ENCODE peak calls at places on chromosome 15, in ten cellular contexts. One of them, this sample, is unnamed.
A peak's percentile ranks its signal among the peaks of the same experiment; 100 is the strongest.

GRCh38 chr15:59298876-59299275 is 73.8 kb downstream of the MYO1E start:
- DNase-seq in BE2C: no peak
- DNase-seq in fibroblast of lung: peak; percentile 62
- DNase-seq in GM06990: no peak
- DNase-seq in RPMI7951: no peak
- DNase-seq in lower lobe of right lung: no peak
- DNase-seq in stimulated activated CD4-positive, alpha-beta T cell treated with anti-CD3 and anti-CD28 coated beads, Interleukin-12 subunit alpha, Interleukin-12 subunit beta, amount 100 ng/mL, for 4 hours: no peak
- DNase-seq in stimulated activated CD8-positive, alpha-beta memory T cell treated with anti-CD3 and anti-CD28 coated beads, Interleukin-2, amount 100 ng/mL, for 1 hour: no peak
- DNase-seq in tibial artery: no peak
- DNase-seq in 8988T: no peak
- DNase-seq in this sample: no peak

GRCh38 chr15:81809543-81809942 is 236.3 kb downstream of the MEX3B start:
- DNase-seq in BE2C: peak; percentile 65
- DNase-seq in fibroblast of lung: no peak
- DNase-seq in GM06990: no peak
- DNase-seq in RPMI7951: no peak
- DNase-seq in lower lobe of right lung: no peak
- DNase-seq in stimulated activated CD4-positive, alpha-beta T cell treated with anti-CD3 and anti-CD28 coated beads, Interleukin-12 subunit alpha, Interleukin-12 subunit beta, amount 100 ng/mL, for 4 hours: no peak
- DNase-seq in stimulated activated CD8-positive, alpha-beta memory T cell treated with anti-CD3 and anti-CD28 coated beads, Interleukin-2, amount 100 ng/mL, for 1 hour: no peak
- DNase-seq in tibial artery: no peak
- DNase-seq in 8988T: no peak
- DNase-seq in this sample: no peak

GRCh38 chr15:74500401-74500800 is 39.4 kb upstream of the UBL7 start:
- DNase-seq in BE2C: no peak
- DNase-seq in fibroblast of lung: no peak
- DNase-seq in GM06990: no peak
- DNase-seq in RPMI7951: no peak
- DNase-seq in lower lobe of right lung: no peak
- DNase-seq in stimulated activated CD4-positive, alpha-beta T cell treated with anti-CD3 and anti-CD28 coated beads, Interleukin-12 subunit alpha, Interleukin-12 subunit beta, amount 100 ng/mL, for 4 hours: no peak
- DNase-seq in stimulated activated CD8-positive, alpha-beta memory T cell treated with anti-CD3 and anti-CD28 coated beads, Interleukin-2, amount 100 ng/mL, for 1 hour: no peak
- DNase-seq in tibial artery: no peak
- DNase-seq in 8988T: no peak
- DNase-seq in this sample: no peak

GRCh38 chr15:74170083-74170844 is 3.2 kb upstream of the ISLR start:
- DNase-seq in BE2C: peak; percentile 20
- DNase-seq in fibroblast of lung: no peak
- DNase-seq in GM06990: no peak
- DNase-seq in RPMI7951: no peak
- DNase-seq in lower lobe of right lung: peak; percentile 24
- DNase-seq in stimulated activated CD4-positive, alpha-beta T cell treated with anti-CD3 and anti-CD28 coated beads, Interleukin-12 subunit alpha, Interleukin-12 subunit beta, amount 100 ng/mL, for 4 hours: no peak
- DNase-seq in stimulated activated CD8-positive, alpha-beta memory T cell treated with anti-CD3 and anti-CD28 coated beads, Interleukin-2, amount 100 ng/mL, for 1 hour: no peak
- DNase-seq in tibial artery: no peak
- DNase-seq in 8988T: no peak
- DNase-seq in this sample: peak; percentile 43

GRCh38 chr15:67824900-67825879 is at the start of gene SKOR1:
- DNase-seq in BE2C: no peak
- DNase-seq in fibroblast of lung: peak; percentile 46
- DNase-seq in GM06990: no peak
- DNase-seq in RPMI7951: peak; percentile 30
- DNase-seq in lower lobe of right lung: no peak
- DNase-seq in stimulated activated CD4-positive, alpha-beta T cell treated with anti-CD3 and anti-CD28 coated beads, Interleukin-12 subunit alpha, Interleukin-12 subunit beta, amount 100 ng/mL, for 4 hours: no peak
- DNase-seq in stimulated activated CD8-positive, alpha-beta memory T cell treated with anti-CD3 and anti-CD28 coated beads, Interleukin-2, amount 100 ng/mL, for 1 hour: no peak
- DNase-seq in tibial artery: no peak
- DNase-seq in 8988T: no peak
- DNase-seq in this sample: no peak

GRCh38 chr15:100515758-100516157 is 13.0 kb downstream of the CERS3 start:
- DNase-seq in BE2C: no peak
- DNase-seq in fibroblast of lung: no peak
- DNase-seq in GM06990: no peak
- DNase-seq in RPMI7951: no peak
- DNase-seq in lower lobe of right lung: no peak
- DNase-seq in stimulated activated CD4-positive, alpha-beta T cell treated with anti-CD3 and anti-CD28 coated beads, Interleukin-12 subunit alpha, Interleukin-12 subunit beta, amount 100 ng/mL, for 4 hours: no peak
- DNase-seq in stimulated activated CD8-positive, alpha-beta memory T cell treated with anti-CD3 and anti-CD28 coated beads, Interleukin-2, amount 100 ng/mL, for 1 hour: no peak
- DNase-seq in tibial artery: no peak
- DNase-seq in 8988T: no peak
- DNase-seq in this sample: peak; percentile 39

GRCh38 chr15:24766511-24767133 is 91.0 kb downstream of the NPAP1 start:
- DNase-seq in BE2C: no peak
- DNase-seq in fibroblast of lung: no peak
- DNase-seq in GM06990: no peak
- DNase-seq in RPMI7951: no peak
- DNase-seq in lower lobe of right lung: no peak
- DNase-seq in stimulated activated CD4-positive, alpha-beta T cell treated with anti-CD3 and anti-CD28 coated beads, Interleukin-12 subunit alpha, Interleukin-12 subunit beta, amount 100 ng/mL, for 4 hours: no peak
- DNase-seq in stimulated activated CD8-positive, alpha-beta memory T cell treated with anti-CD3 and anti-CD28 coated beads, Interleukin-2, amount 100 ng/mL, for 1 hour: no peak
- DNase-seq in tibial artery: no peak
- DNase-seq in 8988T: no peak
- DNase-seq in this sample: no peak

GRCh38 chr15:29631076-29632070 is 190.9 kb downstream of the TJP1 start:
- DNase-seq in BE2C: no peak
- DNase-seq in fibroblast of lung: peak; percentile 16
- DNase-seq in GM06990: no peak
- DNase-seq in RPMI7951: no peak
- DNase-seq in lower lobe of right lung: no peak
- DNase-seq in stimulated activated CD4-positive, alpha-beta T cell treated with anti-CD3 and anti-CD28 coated beads, Interleukin-12 subunit alpha, Interleukin-12 subunit beta, amount 100 ng/mL, for 4 hours: no peak
- DNase-seq in stimulated activated CD8-positive, alpha-beta memory T cell treated with anti-CD3 and anti-CD28 coated beads, Interleukin-2, amount 100 ng/mL, for 1 hour: no peak
- DNase-seq in tibial artery: no peak
- DNase-seq in 8988T: no peak
- DNase-seq in this sample: no peak

GRCh38 chr15:85792102-85792731 is 2.5 kb downstream of the KLHL25 start:
- DNase-seq in BE2C: no peak
- DNase-seq in fibroblast of lung: no peak
- DNase-seq in GM06990: no peak
- DNase-seq in RPMI7951: no peak
- DNase-seq in lower lobe of right lung: no peak
- DNase-seq in stimulated activated CD4-positive, alpha-beta T cell treated with anti-CD3 and anti-CD28 coated beads, Interleukin-12 subunit alpha, Interleukin-12 subunit beta, amount 100 ng/mL, for 4 hours: no peak
- DNase-seq in stimulated activated CD8-positive, alpha-beta memory T cell treated with anti-CD3 and anti-CD28 coated beads, Interleukin-2, amount 100 ng/mL, for 1 hour: no peak
- DNase-seq in tibial artery: no peak
- DNase-seq in 8988T: no peak
- DNase-seq in this sample: no peak

GRCh38 chr15:99967841-99968371 is 234.7 kb upstream of the LYSMD4 start:
- DNase-seq in BE2C: peak; percentile 51
- DNase-seq in fibroblast of lung: peak; percentile 37
- DNase-seq in GM06990: no peak
- DNase-seq in RPMI7951: peak; percentile 69
- DNase-seq in lower lobe of right lung: no peak
- DNase-seq in stimulated activated CD4-positive, alpha-beta T cell treated with anti-CD3 and anti-CD28 coated beads, Interleukin-12 subunit alpha, Interleukin-12 subunit beta, amount 100 ng/mL, for 4 hours: no peak
- DNase-seq in stimulated activated CD8-positive, alpha-beta memory T cell treated with anti-CD3 and anti-CD28 coated beads, Interleukin-2, amount 100 ng/mL, for 1 hour: no peak
- DNase-seq in tibial artery: no peak
- DNase-seq in 8988T: no peak
- DNase-seq in this sample: no peak

GRCh38 chr15:68418611-68419161 is 13.3 kb downstream of the ITGA11 start:
- DNase-seq in BE2C: no peak
- DNase-seq in fibroblast of lung: peak; percentile 79
- DNase-seq in GM06990: no peak
- DNase-seq in RPMI7951: peak; percentile 92
- DNase-seq in lower lobe of right lung: no peak
- DNase-seq in stimulated activated CD4-positive, alpha-beta T cell treated with anti-CD3 and anti-CD28 coated beads, Interleukin-12 subunit alpha, Interleukin-12 subunit beta, amount 100 ng/mL, for 4 hours: no peak
- DNase-seq in stimulated activated CD8-positive, alpha-beta memory T cell treated with anti-CD3 and anti-CD28 coated beads, Interleukin-2, amount 100 ng/mL, for 1 hour: no peak
- DNase-seq in tibial artery: no peak
- DNase-seq in 8988T: no peak
- DNase-seq in this sample: peak; percentile 81